ENCODE peak calls at places on chromosomes 7 and 10, in five cellular contexts. Z is AG10803; G is HTR-8/SVneo; R is stimulated activated CD4-positive, alpha-beta T cell treated with anti-CD3 and anti-CD28 coated beads, Interleukin-4, amount 100 ng/mL, for 1 hour; C is lower leg skin. E is an unnamed sample.

GRCh38 chr10:76082956-76083355 is 651.5 kb downstream of the LRMDA start:
- DNase-seq in Z (peak), G (no peak), R (no peak), C (no peak), E (no peak)

GRCh38 chr7:96596120-96596826 is 113.4 kb downstream of the SEM1 start:
- DNase-seq in Z (peak), G (no peak), R (no peak), C (no peak), E (no peak)

GRCh38 chr7:40148671-40149070 is 13.9 kb downstream of the SUGCT start:
- DNase-seq in Z (no peak), G (no peak), R (no peak), C (no peak), E (no peak)

GRCh38 chr7:55050286-55050685 is 31.5 kb downstream of the EGFR start:
- DNase-seq in Z (peak), G (no peak), R (no peak), C (no peak), E (no peak)

GRCh38 chr7:129952164-129952652 is 552 bp downstream of the UBE2H start:
- DNase-seq in Z (peak), G (peak), R (peak), C (peak), E (peak)

GRCh38 chr7:40733111-40733510 is 598.3 kb downstream of the SUGCT start:
- DNase-seq in Z (no peak), G (no peak), R (no peak), C (no peak), E (no peak)

GRCh38 chr10:116748041-116748440 is 5.7 kb upstream of the HSPA12A start:
- DNase-seq in Z (peak), G (no peak), R (no peak), C (no peak), E (no peak)

GRCh38 chr10:80204801-80205477 is 398 bp downstream of the ANXA11 start:
- DNase-seq in Z (no peak), G (no peak), R (peak), C (no peak), E (peak)

GRCh38 chr10:130218181-130218641 is 82.0 kb downstream of the GLRX3 start:
- DNase-seq in Z (no peak), G (no peak), R (no peak), C (no peak), E (no peak)